ENCODE peak calls at places on chromosomes 3 and 15, in nine cellular contexts. D is brain microvascular endothelial cell, S is psoas muscle, A is left ventricle myocardium inferior, W is neural progenitor cell, P is NT2/D1, Y is right cardiac atrium, F is body of pancreas, I is GM23248. R is an unnamed sample. For H3K27me3, the result is how much of the 10 kb centered on the place peaks cover.

GRCh38 chr15:77013786-77014136 is 18.8 kb downstream of the PSTPIP1 start:
- DNase-seq in D (no peak), S (no peak), A (no peak), W (no peak), P (no peak), Y (no peak), F (no peak), I (no peak), R (no peak)

GRCh38 chr3:185216587-185216918 is 37.3 kb downstream of the EHHADH start:
- DNase-seq in D (peak), S (no peak), A (no peak), W (no peak), P (peak), Y (peak), F (peak), I (no peak), R (no peak)

GRCh38 chr15:75030023-75030413 is 6.6 kb downstream of the PPCDC start:
- DNase-seq in D (no peak), S (peak), A (no peak), W (no peak), P (no peak), Y (peak), F (no peak), I (peak), R (no peak)

GRCh38 chr3:70703305-70704102 is 391.1 kb upstream of the MDFIC2 start:
- DNase-seq in D (no peak), S (no peak), A (no peak), W (no peak), P (no peak), Y (no peak), F (no peak), I (no peak), R (no peak)

GRCh38 chr3:99929409-99930139 is 111.9 kb downstream of the CMSS1 start:
- DNase-seq in D (no peak), S (peak), A (peak), W (no peak), P (no peak), Y (peak), F (no peak), I (peak), R (no peak)

GRCh38 chr3:133915685-133916639 is 20.3 kb upstream of the RAB6B start:
- DNase-seq in D (peak), S (no peak), A (no peak), W (no peak), P (no peak), Y (no peak), F (no peak), I (no peak), R (no peak)

GRCh38 chr3:194395767-194396527 is 3.1 kb downstream of the GP5 start:
- DNase-seq in D (no peak), S (peak), A (peak), W (peak), P (no peak), Y (peak), F (no peak), I (peak), R (no peak)

GRCh38 chr3:148757238-148757930 is 59.7 kb downstream of the AGTR1 start:
- DNase-seq in D (peak), S (no peak), A (no peak), W (no peak), P (no peak), Y (no peak), F (no peak), I (peak), R (no peak)

GRCh38 chr15:80479191-80479590 is 75.0 kb downstream of the ARNT2 start:
- DNase-seq in D (no peak), S (no peak), A (no peak), W (no peak), P (no peak), Y (no peak), F (no peak), I (no peak), R (no peak)

GRCh38 chr3:87225659-87226058 is 1.4 kb upstream of the CHMP2B start:
- DNase-seq in D (no peak), S (no peak), A (no peak), W (no peak), P (no peak), Y (peak), F (peak), I (peak), R (no peak)

GRCh38 chr3:193960485-193961172 is 175.3 kb upstream of the HES1 start:
- DNase-seq in D (no peak), S (no peak), A (no peak), W (no peak), P (no peak), Y (peak), F (no peak), I (peak), R (no peak)

GRCh38 chr15:30991301-30992072 is at the start of gene MTMR10:
- DNase-seq in D (peak), S (peak), A (peak), W (peak), P (peak), Y (peak), F (peak), I (peak), R (peak)

GRCh38 chr3:99774467-99774866 is 43.2 kb upstream of the CMSS1 start:
- DNase-seq in D (peak), S (no peak), A (no peak), W (no peak), P (no peak), Y (no peak), F (no peak), I (peak), R (no peak)

GRCh38 chr3:60421749-60422467 is 829.3 kb downstream of the FHIT start:
- DNase-seq in D (no peak), S (no peak), A (no peak), W (no peak), P (no peak), Y (no peak), F (no peak), I (no peak), R (no peak)

GRCh38 chr3:130491431-130491830 is 25.5 kb upstream of the COL6A6 start:
- DNase-seq in D (no peak), S (no peak), A (no peak), W (no peak), P (no peak), Y (no peak), F (no peak), I (no peak), R (no peak)

GRCh38 chr3:72447059-72447946 is 400.9 kb downstream of the SHQ1 start:
- DNase-seq in D (peak), S (peak), A (peak), W (peak), P (peak), Y (peak), F (peak), I (peak), R (peak)

GRCh38 chr3:189419022-189419421 is 212.2 kb upstream of the TP63 start:
- DNase-seq in D (no peak), S (no peak), A (no peak), W (no peak), P (no peak), Y (no peak), F (no peak), I (no peak), R (no peak)

GRCh38 chr3:72919520-72919919 is 31.7 kb downstream of the GXYLT2 start:
- DNase-seq in D (no peak), S (no peak), A (no peak), W (no peak), P (no peak), Y (no peak), F (no peak), I (no peak), R (no peak)

GRCh38 chr15:96328101-96328958 is 2.2 kb upstream of the NR2F2 start:
- DNase-seq in D (no peak), S (no peak), A (no peak), W (no peak), P (no peak), Y (no peak), F (no peak), I (peak), R (no peak)

GRCh38 chr3:110157221-110157620 is 819.9 kb upstream of the DPPA4 start:
- DNase-seq in D (no peak), S (no peak), A (no peak), W (no peak), P (no peak), Y (no peak), F (no peak), I (no peak), R (no peak)

GRCh38 chr3:181724432-181724740 is 12.7 kb downstream of the SOX2 start:
- DNase-seq in D (no peak), S (no peak), A (no peak), W (no peak), P (no peak), Y (no peak), F (no peak), I (no peak), R (no peak)
- H3K27me3 ChIP-seq in D (half or more), S (under half), A (half or more), W (under half), P (under half), Y (under half), F (half or more), I (half or more), R (half or more)

DNA sequence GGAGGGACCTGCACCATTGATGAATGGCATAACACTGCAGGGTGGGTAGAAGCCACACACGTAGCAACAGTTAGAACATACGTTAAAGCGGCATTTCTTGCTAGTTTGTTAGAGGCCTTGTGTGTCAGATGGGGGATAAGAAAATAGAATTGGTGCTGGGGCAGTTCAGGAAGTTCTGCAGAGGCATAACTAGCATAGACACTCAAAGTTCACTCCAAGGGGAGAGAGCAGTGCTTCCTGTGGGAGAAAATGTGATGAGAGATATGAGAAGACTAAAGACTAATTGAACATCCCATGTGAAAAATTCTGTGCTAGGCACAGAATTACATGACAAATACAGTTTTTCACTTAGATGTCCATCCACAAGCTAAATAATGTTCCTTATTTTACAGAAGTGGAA is 327.1 kb downstream of the ZNF621 start:
- DNase-seq in D (no peak), S (no peak), A (no peak), W (no peak), P (no peak), Y (no peak), F (no peak), I (no peak), R (no peak)
- H3K27me3 ChIP-seq in D (under half), S (under half), A (under half), W (under half), P (under half), Y (under half), F (under half), I (under half), R (under half)

DNA sequence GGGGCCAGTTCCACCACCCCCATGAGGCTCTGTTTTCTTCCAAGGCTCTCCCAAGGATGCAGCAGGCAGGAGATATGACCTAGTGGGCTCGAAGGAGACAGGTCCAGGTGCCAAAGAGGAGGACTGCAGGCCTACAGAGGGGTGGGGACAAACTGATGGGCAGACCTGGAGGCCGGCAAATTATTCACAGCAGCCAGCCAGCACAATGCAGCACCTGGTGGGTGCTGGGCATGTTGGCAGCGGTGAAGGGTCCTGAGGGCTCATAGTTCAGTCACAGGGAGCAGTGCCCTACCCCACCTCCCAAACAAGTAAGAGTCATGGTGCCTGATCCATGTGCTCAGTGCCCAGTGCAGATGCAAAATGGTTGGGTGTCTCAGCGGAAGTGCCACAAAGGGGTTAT is 171.7 kb downstream of the ABHD5 start:
- DNase-seq in D (no peak), S (no peak), A (no peak), W (no peak), P (no peak), Y (no peak), F (no peak), I (no peak), R (no peak)
- H3K27me3 ChIP-seq in D (under half), S (under half), A (half or more), W (under half), P (under half), Y (under half), F (under half), I (under half), R (under half)

GRCh38 chr15:51270706-51271105 is 67.7 kb downstream of the CYP19A1 start:
- DNase-seq in D (no peak), S (no peak), A (no peak), W (no peak), P (no peak), Y (no peak), F (no peak), I (no peak), R (no peak)

GRCh38 chr15:51277085-51277484 is 61.3 kb downstream of the CYP19A1 start:
- DNase-seq in D (no peak), S (no peak), A (no peak), W (no peak), P (no peak), Y (no peak), F (no peak), I (no peak), R (no peak)

GRCh38 chr15:51269496-51269895 is 68.9 kb downstream of the CYP19A1 start:
- DNase-seq in D (no peak), S (no peak), A (no peak), W (no peak), P (no peak), Y (no peak), F (no peak), I (no peak), R (no peak)

GRCh38 chr15:51280838-51281237 is 57.6 kb downstream of the CYP19A1 start:
- DNase-seq in D (no peak), S (no peak), A (no peak), W (no peak), P (no peak), Y (no peak), F (no peak), I (no peak), R (no peak)

GRCh38 chr15:51274956-51275355 is 63.4 kb downstream of the CYP19A1 start:
- DNase-seq in D (no peak), S (no peak), A (no peak), W (no peak), P (no peak), Y (no peak), F (no peak), I (no peak), R (no peak)
- H3K27me3 ChIP-seq in D (under half), S (under half), A (half or more), W (under half), P (under half), Y (under half), F (under half), I (under half), R (under half)

GRCh38 chr3:41608267-41608822 is 353.6 kb downstream of the ULK4 start:
- DNase-seq in D (no peak), S (no peak), A (no peak), W (no peak), P (no peak), Y (no peak), F (no peak), I (no peak), R (no peak)
- H3K27me3 ChIP-seq in D (under half), S (under half), A (under half), W (under half), P (under half), Y (under half), F (under half), I (under half), R (under half)

DNA sequence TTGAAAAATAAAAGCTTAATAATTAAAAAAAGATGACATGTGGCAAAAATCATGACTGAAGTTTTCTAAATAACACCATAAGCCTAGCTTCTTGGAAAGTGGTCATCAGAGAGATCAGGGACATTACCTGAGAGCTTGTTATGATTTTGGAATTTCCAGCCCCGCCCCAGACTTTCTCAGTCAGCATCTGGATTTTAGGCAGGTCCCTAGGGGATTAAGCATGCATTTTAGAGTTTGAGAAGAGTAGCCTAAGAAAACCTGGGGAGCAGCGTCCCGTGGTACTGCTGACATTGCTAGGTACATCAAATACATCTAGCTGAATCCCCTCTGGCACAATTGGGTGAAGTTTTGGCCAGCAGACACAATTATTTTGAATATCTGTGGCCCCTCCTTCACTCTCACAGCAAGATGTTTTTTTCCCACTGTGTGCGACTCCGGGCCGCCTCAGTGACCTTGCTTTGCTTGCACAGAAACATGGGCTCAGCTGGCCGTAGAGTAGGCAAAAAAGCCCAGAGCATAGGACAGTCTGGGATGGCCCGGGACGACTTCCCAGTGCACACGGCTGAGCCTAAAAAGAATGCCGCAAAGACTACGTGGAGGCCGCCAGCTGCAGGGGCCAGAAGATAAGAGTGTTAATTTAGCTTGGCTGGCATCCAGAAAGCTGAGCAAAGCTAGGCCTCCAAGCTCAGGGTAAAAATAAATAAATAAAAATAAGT is 58.6 kb upstream of the MEF2A start:
- DNase-seq in D (peak), S (no peak), A (peak), W (no peak), P (no peak), Y (peak), F (peak), I (peak), R (no peak)
- H3K27me3 ChIP-seq in D (under half), S (under half), A (under half), W (under half), P (under half), Y (under half), F (under half), I (under half), R (under half)

DNA sequence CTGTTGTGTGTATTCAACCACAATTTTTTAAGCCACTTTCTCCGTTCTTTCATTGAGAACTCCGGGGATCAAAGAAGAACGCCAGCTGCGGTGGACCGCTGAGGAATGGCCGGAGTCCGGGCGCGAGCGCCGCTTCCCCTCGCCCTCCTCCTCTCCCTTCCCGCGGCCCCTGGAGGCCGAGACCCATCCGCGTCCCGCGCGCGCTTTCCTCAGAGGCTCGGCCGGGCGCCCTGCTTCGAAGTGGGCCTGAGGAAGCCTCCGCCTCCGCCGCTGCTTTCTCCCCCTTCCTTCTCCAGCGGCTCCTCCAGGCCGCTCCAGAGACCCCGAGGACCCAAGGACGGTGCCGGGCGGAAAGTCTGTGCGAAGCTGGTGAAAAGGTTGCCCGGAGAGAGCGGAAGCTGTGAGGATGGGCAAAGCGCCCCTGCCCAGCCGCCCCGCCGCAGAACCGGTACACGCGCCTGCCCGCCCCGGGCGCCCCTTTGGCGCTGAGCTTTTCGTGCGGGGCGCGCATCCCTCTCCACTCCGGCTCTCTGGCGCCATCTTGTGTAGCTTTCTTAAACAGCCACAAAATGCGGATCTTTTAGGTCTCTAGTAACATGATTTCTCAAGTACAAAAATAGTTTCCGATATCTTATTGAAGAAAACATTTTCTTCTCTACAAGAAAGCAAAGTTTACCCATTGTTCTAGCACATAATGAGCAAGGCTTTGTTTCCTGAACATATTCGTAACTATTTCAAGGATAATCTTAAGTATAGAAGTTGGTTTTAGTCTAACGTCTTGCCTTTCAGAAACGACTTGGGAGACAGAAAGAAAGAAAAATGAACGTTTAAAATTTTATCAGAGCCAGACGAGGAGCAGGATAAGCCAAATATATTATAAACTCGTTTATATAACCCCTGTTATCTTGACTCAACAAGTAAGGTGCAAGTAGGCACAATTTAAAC is 59.2 kb upstream of the FAM174B start:
- DNase-seq in D (peak), S (peak), A (peak), W (peak), P (peak), Y (peak), F (peak), I (peak), R (peak)
- H3K27me3 ChIP-seq in D (under half), S (under half), A (under half), W (under half), P (under half), Y (under half), F (under half), I (under half), R (under half)

GRCh38 chr15:33315044-33315443 is 4.3 kb downstream of the RYR3 start:
- DNase-seq in D (no peak), S (no peak), A (no peak), W (no peak), P (no peak), Y (no peak), F (no peak), I (no peak), R (no peak)
- H3K27me3 ChIP-seq in D (under half), S (under half), A (half or more), W (under half), P (under half), Y (under half), F (under half), I (under half), R (under half)

DNA sequence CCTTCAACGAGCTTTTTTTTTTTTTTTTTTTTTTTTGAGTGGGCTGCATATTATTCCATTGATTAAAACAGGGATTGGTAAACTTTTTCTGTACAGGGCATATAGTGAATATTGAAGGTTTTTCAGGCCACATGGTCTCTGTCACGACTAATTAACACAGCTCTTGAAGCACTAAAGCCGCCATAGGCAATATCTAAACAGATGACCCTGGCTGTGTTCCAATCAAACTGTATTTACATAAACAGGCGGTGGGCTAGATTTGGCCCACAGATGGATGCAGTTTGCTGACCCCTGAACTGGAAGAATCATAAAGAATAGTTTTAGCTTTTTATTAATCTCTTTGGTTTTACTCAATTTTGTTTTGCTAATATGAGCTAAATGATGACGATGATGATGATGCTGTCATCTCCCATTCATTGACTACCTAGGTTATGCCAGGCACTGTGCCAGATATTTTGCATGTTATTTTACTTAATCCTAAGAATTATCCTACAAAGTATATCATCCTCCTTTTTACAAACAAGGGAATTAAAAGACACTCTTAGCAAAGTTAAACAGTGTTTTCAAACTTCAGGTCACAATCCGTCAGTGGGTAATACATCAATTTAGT is 54.2 kb downstream of the LMCD1 start:
- DNase-seq in D (no peak), S (no peak), A (no peak), W (no peak), P (no peak), Y (no peak), F (no peak), I (no peak), R (no peak)
- H3K27me3 ChIP-seq in D (under half), S (under half), A (under half), W (under half), P (under half), Y (under half), F (under half), I (under half), R (under half)